ENCODE peak calls at places on chromosomes 4 and X, in four cellular contexts. C is prostate gland, R is ovary, B is Peyer's patch. T is an unnamed sample.

GRCh38 chr4:732480-732879 is 26.8 kb downstream of the PCGF3 start:
- DNase-seq in C (no peak), R (no peak), B (no peak), T (no peak)

GRCh38 chr4:142516686-142517145 is 329.4 kb downstream of the INPP4B start:
- DNase-seq in C (no peak), R (no peak), B (no peak), T (no peak)

GRCh38 chrX:94051926-94052325 is 377.9 kb downstream of the FAM133A start:
- DNase-seq in C (no peak), R (no peak), B (no peak), T (no peak)

GRCh38 chr4:53520114-53520513 is 71.2 kb downstream of the LNX1 start:
- DNase-seq in C (no peak), R (no peak), B (no peak), T (no peak)

GRCh38 chr4:997375-998071 is 4.3 kb upstream of the SLC26A1 start:
- DNase-seq in C (no peak), R (no peak), B (no peak), T (no peak)

GRCh38 chrX:106780664-106781377 is 21.7 kb upstream of the TBC1D8B start:
- DNase-seq in C (no peak), R (no peak), B (no peak), T (no peak)

GRCh38 chr4:164768516-164768915 is 14.6 kb downstream of the SMIM31 start:
- DNase-seq in C (no peak), R (no peak), B (no peak), T (no peak)

GRCh38 chrX:3712080-3712869 is 1.2 kb downstream of the PRKX start:
- DNase-seq in C (no peak), R (peak; percentile 57), B (peak; percentile 56), T (no peak)

GRCh38 chrX:118216086-118216485 is 99.5 kb upstream of the KLHL13 start:
- DNase-seq in C (no peak), R (no peak), B (no peak), T (no peak)

GRCh38 chr4:64940698-64941097 is 531.4 kb upstream of the TECRL start:
- DNase-seq in C (no peak), R (no peak), B (no peak), T (no peak)

GRCh38 chr4:38930199-38930598 is 62.6 kb downstream of the FAM114A1 start:
- DNase-seq in C (no peak), R (no peak), B (no peak), T (peak; percentile 32)
- TF ChIP-seq POLR2A in C (no peak), R (no peak), B (no peak), T (no peak)

GRCh38 chrX:136662104-136662503 is 14.1 kb downstream of the CD40LG start:
- DNase-seq in C (no peak), R (no peak), B (peak; percentile 69), T (no peak)

GRCh38 chrX:136659174-136659573 is 11.2 kb downstream of the CD40LG start:
- DNase-seq in C (no peak), R (no peak), B (no peak), T (no peak)

GRCh38 chrX:136662976-136663375 is 15.0 kb downstream of the CD40LG start:
- DNase-seq in C (no peak), R (no peak), B (no peak), T (no peak)

GRCh38 chrX:136658151-136658550 is 10.2 kb downstream of the CD40LG start:
- DNase-seq in C (no peak), R (no peak), B (no peak), T (no peak)

DNA sequence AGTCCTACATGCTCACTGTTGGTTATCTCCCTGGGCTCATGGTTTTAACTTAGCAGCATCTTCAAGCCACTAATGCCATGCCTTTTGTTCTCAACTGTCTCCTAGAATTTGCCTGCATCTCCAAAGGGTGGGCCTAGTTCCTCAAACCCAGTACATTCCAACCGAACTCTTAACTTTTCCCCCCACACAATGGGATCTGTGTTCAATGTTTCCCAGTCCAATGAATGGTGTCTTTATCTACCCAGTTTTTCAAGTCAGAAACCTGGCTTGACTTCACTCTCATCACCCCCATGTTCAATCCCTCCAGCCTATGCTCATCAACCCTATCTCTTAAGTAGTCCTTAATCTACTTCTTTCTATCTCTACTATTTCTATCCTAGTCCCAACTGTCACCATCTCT is 12.9 kb downstream of the CD40LG start:
- DNase-seq in C (no peak), R (no peak), B (no peak), T (no peak)
- TF ChIP-seq POLR2A in C (no peak), R (no peak), B (no peak), T (no peak)

DNA sequence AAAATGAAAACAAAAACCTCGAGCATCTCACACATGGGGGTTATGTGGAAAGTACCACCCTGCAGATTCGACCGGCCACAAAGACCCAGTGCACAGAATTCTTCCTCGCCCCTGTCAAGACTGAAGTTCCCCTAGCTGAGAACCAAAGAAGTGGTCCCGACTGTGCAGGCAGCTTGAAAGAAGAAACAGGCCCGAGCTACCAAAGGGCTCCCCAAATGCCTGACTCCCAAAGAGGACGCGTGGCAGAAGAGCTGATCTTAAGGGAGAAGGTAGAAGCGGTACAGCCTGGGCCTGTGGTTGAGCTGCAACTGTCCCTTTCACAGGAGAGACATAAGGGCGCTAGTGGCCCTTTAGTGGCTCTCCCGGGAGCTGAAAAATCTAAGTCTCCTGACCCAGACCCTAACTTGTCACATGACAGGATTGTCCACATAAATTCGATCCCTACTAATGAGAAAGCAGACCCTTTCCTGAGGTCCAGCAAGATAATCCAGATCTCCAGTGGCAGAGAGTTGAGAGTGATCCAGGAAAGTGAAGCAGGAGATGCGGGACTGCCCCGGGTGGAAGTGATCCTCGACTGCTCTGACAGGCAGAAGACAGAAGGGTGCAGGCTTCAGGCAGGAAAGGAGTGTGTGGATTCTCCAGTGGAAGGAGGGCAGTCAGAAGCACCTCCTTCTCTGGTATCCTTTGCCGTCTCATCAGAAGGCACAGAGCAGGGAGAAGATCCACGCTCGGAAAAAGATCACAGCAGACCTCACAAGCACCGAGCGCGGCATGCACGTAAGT is 108.8 kb upstream of the MYOZ2 start:
- DNase-seq in C (no peak), R (peak; percentile 48), B (peak; percentile 50), T (no peak)
- TF ChIP-seq POLR2A in C (no peak), R (no peak), B (no peak), T (no peak)

GRCh38 chr4:104491826-104492771 is 2.6 kb downstream of the CXXC4 start:
- DNase-seq in C (peak; percentile 5), R (no peak), B (no peak), T (no peak)
- TF ChIP-seq POLR2A in C (no peak), R (no peak), B (no peak), T (peak; percentile 34)

T was measured in GM12891.